ENCODE peak calls at places on chromosomes 2 and 18, in seven cellular contexts. W is NCI-H2081, V is NCI-H1105, L is activated T-cell treated with anti-CD3 and anti-CD28 coated beads for 1 hour, Z is GM20000, P is WERI-Rb-1, X is EH. F is an unnamed sample.

GRCh38 chr2:54613794-54614257 is 109.6 kb upstream of the EML6 start:
- DNase-seq in W (no peak), V (no peak), L (no peak), Z (no peak), P (no peak), X (peak), F (no peak)

GRCh38 chr2:69026026-69026425 is 13.0 kb downstream of the ANTXR1 start:
- DNase-seq in W (peak), V (no peak), L (no peak), Z (peak), P (peak), X (peak), F (no peak)

GRCh38 chr2:117199511-117199910 is 615.0 kb upstream of the DDX18 start:
- DNase-seq in W (no peak), V (no peak), L (no peak), Z (no peak), P (no peak), X (no peak), F (no peak)

GRCh38 chr18:49275448-49275847 is 185.0 kb downstream of the DYM start:
- DNase-seq in W (no peak), V (no peak), L (no peak), Z (no peak), P (no peak), X (no peak), F (no peak)

GRCh38 chr18:66752733-66753132 is 148.8 kb upstream of the CDH19 start:
- DNase-seq in W (no peak), V (no peak), L (no peak), Z (no peak), P (no peak), X (no peak), F (no peak)

GRCh38 chr2:208406474-208407451 is at the start of gene PTH2R:
- DNase-seq in W (peak), V (peak), L (no peak), Z (no peak), P (peak), X (no peak), F (peak)

GRCh38 chr2:236665572-236666118 is 96.0 kb downstream of the ACKR3 start:
- DNase-seq in W (no peak), V (no peak), L (no peak), Z (no peak), P (no peak), X (no peak), F (no peak)

GRCh38 chr2:48651127-48651526 is 33.5 kb downstream of the GTF2A1L start:
- DNase-seq in W (no peak), V (no peak), L (no peak), Z (no peak), P (no peak), X (peak), F (no peak)

GRCh38 chr2:47653909-47654789 is 128.8 kb upstream of the MSH6 start:
- DNase-seq in W (no peak), V (no peak), L (no peak), Z (no peak), P (peak), X (no peak), F (no peak)

GRCh38 chr2:160091381-160091780 is 29.0 kb upstream of the PLA2R1 start:
- DNase-seq in W (no peak), V (no peak), L (no peak), Z (no peak), P (no peak), X (peak), F (no peak)

GRCh38 chr2:44430340-44430739 is 68.6 kb downstream of the CAMKMT start:
- DNase-seq in W (peak), V (no peak), L (no peak), Z (no peak), P (no peak), X (no peak), F (no peak)

GRCh38 chr2:101116841-101117552 is 34.2 kb downstream of the TBC1D8 start:
- DNase-seq in W (no peak), V (no peak), L (no peak), Z (no peak), P (no peak), X (no peak), F (no peak)